ENCODE peak calls at places on chromosomes 4 and X, in six cellular contexts. L, S, J, I, M and N are unnamed samples.

GRCh38 chr4:88341227-88342192 is 37.1 kb upstream of the HERC6 start:
- DNase-seq in L (peak), S (no peak), J (no peak), I (peak), M (no peak), N (no peak)

GRCh38 chr4:8185280-8185679 is 13.8 kb upstream of the SH3TC1 start:
- DNase-seq in L (peak), S (no peak), J (no peak), I (peak), M (no peak), N (no peak)

GRCh38 chr4:128286474-128287158 is 997 bp downstream of the PGRMC2 start:
- DNase-seq in L (peak), S (peak), J (no peak), I (peak), M (no peak), N (peak)

GRCh38 chrX:23838953-23839352 is 56.0 kb downstream of the SAT1 start:
- DNase-seq in L (no peak), S (no peak), J (no peak), I (no peak), M (no peak), N (no peak)

GRCh38 chr4:40325406-40326019 is 9.6 kb upstream of the CHRNA9 start:
- DNase-seq in L (peak), S (no peak), J (no peak), I (peak), M (no peak), N (peak)

GRCh38 chr4:6443035-6444023 is 29.1 kb downstream of the PPP2R2C start:
- DNase-seq in L (no peak), S (no peak), J (no peak), I (peak), M (no peak), N (no peak)

GRCh38 chr4:159105761-159106243 is 2.9 kb downstream of the RAPGEF2 start:
- DNase-seq in L (peak), S (no peak), J (no peak), I (no peak), M (no peak), N (no peak)

GRCh38 chr4:56976283-56976877 is 1.0 kb downstream of the NOA1 start:
- DNase-seq in L (peak), S (no peak), J (no peak), I (peak), M (no peak), N (no peak)

GRCh38 chr4:149823770-149824221 is 8.2 kb upstream of the IQCM start:
- DNase-seq in L (peak), S (no peak), J (no peak), I (peak), M (no peak), N (no peak)

GRCh38 chrX:16914058-16914457 is 32.4 kb upstream of the REPS2 start:
- DNase-seq in L (no peak), S (no peak), J (no peak), I (no peak), M (no peak), N (no peak)